ENCODE peak calls at places on chromosomes 6 and 20, in seven cellular contexts. C, J, V, A, N, S and H are unnamed samples.

GRCh38 chr20:37360515-37361115 is 14.7 kb downstream of the SRC start:
- DNase-seq in V (no peak), J (no peak), S (no peak), A (no peak), N (no peak), C (no peak), H (no peak)

GRCh38 chr6:17707371-17707651 is 586 bp upstream of the NUP153 start:
- DNase-seq in J (no peak), V (no peak), N (peak), S (no peak), A (no peak), C (peak), H (no peak)

GRCh38 chr6:127403636-127404035 is 55.6 kb downstream of the KIAA0408 start:
- DNase-seq in V (no peak), S (no peak), J (no peak), A (no peak), N (no peak), C (no peak), H (no peak)

GRCh38 chr6:48426636-48427035 is 315.6 kb upstream of the PTCHD4 start:
- DNase-seq in A (peak), C (peak), N (peak), J (no peak), V (no peak), S (no peak), H (no peak)

GRCh38 chr6:168528457-168529095 is 87.6 kb downstream of the SMOC2 start:
- DNase-seq in J (no peak), S (no peak), A (no peak), V (no peak), N (no peak), C (no peak), H (no peak)

GRCh38 chr6:97864366-97864765 is 581.4 kb upstream of the MMS22L start:
- DNase-seq in N (no peak), A (no peak), S (no peak), C (no peak), V (no peak), J (no peak), H (no peak)

GRCh38 chr6:139979021-139979721 is 604.7 kb upstream of the CITED2 start:
- DNase-seq in V (no peak), C (no peak), S (no peak), A (no peak), N (no peak), J (no peak), H (no peak)

GRCh38 chr6:29301401-29301800 is at the start of gene OR14J1:
- DNase-seq in N (no peak), A (no peak), C (no peak), V (no peak), S (no peak), J (no peak), H (no peak)

GRCh38 chr20:8385247-8385646 is 253.2 kb downstream of the PLCB1 start:
- DNase-seq in V (no peak), N (no peak), A (no peak), J (no peak), S (no peak), C (no peak), H (no peak)

GRCh38 chr20:57718490-57719009 is 8.7 kb upstream of the PMEPA1 start:
- DNase-seq in S (peak), V (peak), A (peak), J (peak), C (peak), N (peak), H (peak)

GRCh38 chr6:56073315-56073714 is 174.1 kb downstream of the COL21A1 start:
- DNase-seq in C (no peak), S (no peak), V (no peak), J (no peak), N (peak), A (no peak), H (no peak)

GRCh38 chr6:34990971-34991560 is 102.0 kb downstream of the ANKS1A start:
- DNase-seq in A (no peak), J (no peak), V (no peak), S (no peak), C (no peak), N (peak), H (no peak)

GRCh38 chr20:49717693-49718092 is 4.0 kb upstream of the B4GALT5 start:
- DNase-seq in A (no peak), J (no peak), N (peak), S (no peak), C (no peak), V (peak), H (no peak)